ENCODE peak calls at places on chromosomes 4 and X, in four cellular contexts. P is mesenchymal stem cell, U is IMR-90, E is mesendoderm. L is an unnamed sample.

GRCh38 chrX:100926453-100926852 is 2.3 kb downstream of the XKRX start:
- DNase-seq in P (no peak), U (peak; percentile 18), E (no peak), L (no peak)

GRCh38 chr4:100095729-100096595 is 94.3 kb downstream of the DDIT4L start:
- DNase-seq in U (peak; percentile 77), E (peak; percentile 90), P (peak; percentile 82), L (peak; percentile 31)

GRCh38 chr4:169847171-169847570 is 89.4 kb upstream of the HPF1 start:
- DNase-seq in P (no peak), E (no peak), U (no peak), L (no peak)

GRCh38 chr4:26191353-26191752 is 129.5 kb upstream of the RBPJ start:
- DNase-seq in U (peak; percentile 41), E (no peak), P (peak; percentile 30), L (no peak)

GRCh38 chr4:72442715-72443114 is 126.3 kb downstream of the ADAMTS3 start:
- DNase-seq in E (no peak), P (no peak), U (no peak), L (no peak)

GRCh38 chrX:11437642-11438379 is 144.6 kb downstream of the AMELX start:
- DNase-seq in E (peak; percentile 13), P (peak; percentile 60), U (peak; percentile 55), L (no peak)

GRCh38 chrX:154444001-154444754 is at the start of gene FAM50A:
- DNase-seq in P (peak; percentile 65), U (peak; percentile 42), E (peak; percentile 51), L (no peak)

GRCh38 chr4:172786039-172786792 is 382.4 kb upstream of the GALNT7 start:
- DNase-seq in E (no peak), P (peak; percentile 34), U (peak; percentile 49), L (no peak)

GRCh38 chrX:51459125-51459524 is 37.3 kb downstream of the NUDT11 start:
- DNase-seq in E (peak; percentile 44), U (peak; percentile 13), P (peak; percentile 18), L (no peak)

GRCh38 chr4:83112239-83112638 is 2.3 kb downstream of the PLAC8 start:
- DNase-seq in E (no peak), U (no peak), P (no peak), L (no peak)

GRCh38 chr4:52554606-52555355 is 104.3 kb downstream of the USP46 start:
- DNase-seq in U (no peak), P (peak; percentile 39), E (no peak), L (peak; percentile 37)

GRCh38 chr4:98566491-98567008 is 91.9 kb downstream of the TSPAN5 start:
- DNase-seq in U (peak; percentile 50), P (peak; percentile 62), E (peak; percentile 44), L (no peak)

GRCh38 chr4:137572647-137573046 is 40.4 kb upstream of the PCDH18 start:
- DNase-seq in U (no peak), P (no peak), E (no peak), L (no peak)

GRCh38 chrX:115553171-115553570 is 7.8 kb upstream of the PLS3 start:
- DNase-seq in U (no peak), P (no peak), E (no peak), L (no peak)

GRCh38 chr4:13944095-13944501 is 316.6 kb upstream of the BOD1L1 start:
- DNase-seq in U (no peak), P (no peak), E (no peak), L (no peak)

GRCh38 chrX:153539171-153539978 is 21.9 kb downstream of the ATP2B3 start:
- DNase-seq in E (peak; percentile 64), U (peak; percentile 44), P (peak; percentile 49), L (peak; percentile 45)

GRCh38 chr4:188307591-188307990 is 168.3 kb downstream of the TRIML1 start:
- DNase-seq in P (no peak), E (no peak), U (no peak), L (no peak)

DNA sequence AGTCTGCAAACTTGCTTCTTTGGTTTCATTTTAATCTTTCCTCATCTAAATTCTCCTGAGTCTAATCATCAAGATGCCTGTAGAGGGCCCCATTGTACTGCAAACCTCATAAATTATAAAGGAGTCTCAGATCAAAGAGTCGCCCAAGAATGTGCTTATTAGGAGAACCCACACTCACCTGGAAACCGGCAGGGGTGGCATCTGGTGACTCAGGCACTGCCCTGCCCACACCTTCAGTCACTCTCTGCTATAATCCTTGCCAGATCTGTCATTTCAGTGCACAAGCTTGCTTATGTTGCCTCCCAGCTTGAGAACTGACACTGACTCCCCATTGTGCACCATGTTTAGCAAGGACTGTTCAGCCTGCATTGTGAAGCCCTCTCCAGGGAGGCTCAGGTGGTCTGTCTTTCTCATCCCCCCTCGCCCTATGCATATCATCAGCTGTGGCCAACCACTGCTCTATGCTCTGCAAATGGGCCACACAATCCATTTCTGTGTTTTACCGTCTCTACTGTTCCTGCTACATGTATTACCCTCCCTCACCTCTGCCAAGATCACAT is 12.4 kb downstream of the EPGN start:
- DNase-seq in E (peak; percentile 87), P (peak; percentile 70), U (peak; percentile 55), L (peak; percentile 14)
- H3K9ac ChIP-seq in E (no peak overlapping the region), P (peak overlapping the region; percentile 31), U (no peak overlapping the region), L (no peak overlapping the region)

GRCh38 chrX:74338852-74339251 is 34.9 kb downstream of the ZCCHC13 start:
- DNase-seq in P (no peak), E (no peak), U (no peak), L (no peak)

GRCh38 chrX:74346124-74346523 is 42.1 kb downstream of the ZCCHC13 start:
- DNase-seq in U (no peak), P (no peak), E (no peak), L (no peak)

GRCh38 chrX:74343970-74344622 is 40.1 kb downstream of the ZCCHC13 start:
- DNase-seq in P (peak; percentile 96), U (peak; percentile 97), E (peak; percentile 96), L (peak; percentile 46)

GRCh38 chrX:74349387-74349786 is 45.4 kb downstream of the ZCCHC13 start:
- DNase-seq in U (peak; percentile 82), P (peak; percentile 62), E (peak; percentile 42), L (no peak)

DNA sequence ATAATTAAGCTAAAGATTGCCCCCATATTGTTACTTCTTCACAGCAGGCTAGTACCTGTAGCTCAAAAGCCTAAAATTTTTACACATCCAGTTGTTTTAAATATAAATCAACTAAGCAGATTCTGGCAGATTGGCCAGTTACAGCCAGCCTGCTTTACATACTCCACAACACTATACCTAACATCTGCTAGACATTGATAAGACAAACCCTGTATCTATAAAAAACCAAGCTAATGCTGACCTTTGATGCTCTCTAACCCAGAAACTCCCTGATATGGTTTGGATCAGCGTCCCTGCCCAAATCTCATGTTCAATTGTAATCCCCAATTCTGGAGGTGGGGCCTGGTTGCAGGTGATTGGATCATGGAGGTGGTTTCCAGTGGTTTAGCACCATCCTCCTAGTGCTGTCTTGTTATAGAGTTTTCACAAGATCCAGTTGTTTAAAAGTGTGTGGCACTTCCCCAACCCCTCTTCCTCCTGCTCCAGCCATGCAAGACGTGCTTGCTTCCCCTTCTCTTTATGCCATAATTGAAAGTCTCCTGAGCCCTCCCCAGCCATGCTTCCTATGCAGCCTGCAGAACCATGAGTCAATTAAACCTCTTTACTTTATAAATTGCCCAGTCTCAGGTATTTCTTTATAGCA is 39.5 kb downstream of the ZCCHC13 start:
- DNase-seq in P (no peak), E (no peak), U (no peak), L (no peak)
- H2BK5ac ChIP-seq in P (no peak overlapping the region), E (no peak overlapping the region), U (no peak overlapping the region), L (no peak overlapping the region)

GRCh38 chr4:4866124-4866832 is 6.8 kb downstream of the MSX1 start:
- DNase-seq in E (peak; percentile 75), U (no peak), P (peak; percentile 26), L (no peak)

GRCh38 chr4:4867745-4868505 is 8.5 kb downstream of the MSX1 start:
- DNase-seq in P (no peak), E (no peak), U (no peak), L (no peak)

GRCh38 chr4:4868506-4869379 is 9.3 kb downstream of the MSX1 start:
- DNase-seq in U (no peak), P (no peak), E (peak; percentile 36), L (no peak)

GRCh38 chr4:4865705-4866123 is 6.2 kb downstream of the MSX1 start:
- DNase-seq in P (no peak), E (no peak), U (no peak), L (no peak)

GRCh38 chr4:4866833-4867744 is 7.6 kb downstream of the MSX1 start:
- DNase-seq in E (peak; percentile 85), U (no peak), P (peak; percentile 21), L (no peak)
- H3K4ac ChIP-seq in E (no peak overlapping the region), U (no peak overlapping the region), P (no peak overlapping the region), L (no peak overlapping the region)

GRCh38 chrX:65690057-65690855 is 22.8 kb downstream of the MSN start:
- DNase-seq in P (peak; percentile 88), U (peak; percentile 78), E (no peak), L (no peak)
- H3K9ac ChIP-seq in P (peak overlapping the region; percentile 51), U (no peak overlapping the region), E (no peak overlapping the region), L (no peak overlapping the region)

DNA sequence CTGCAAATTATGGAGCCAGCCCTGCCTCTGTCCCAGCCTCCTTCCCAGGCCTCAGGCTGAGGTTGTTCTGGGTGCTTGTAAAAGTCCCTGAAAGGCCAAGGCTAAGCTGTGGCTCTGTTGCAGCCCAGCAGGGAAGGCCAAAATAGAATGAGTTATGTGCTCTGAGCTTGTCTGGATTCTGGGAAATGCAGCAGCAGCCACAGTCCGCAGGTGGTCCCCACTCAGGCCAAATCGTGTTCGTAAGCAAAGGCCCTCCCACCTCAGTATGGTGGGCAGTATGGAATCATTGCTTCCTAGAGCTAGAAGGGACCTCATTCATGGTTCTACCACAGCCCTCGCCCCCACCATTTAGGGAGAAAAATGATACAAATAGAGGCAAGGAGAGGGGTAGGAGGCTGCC is 4.7 kb upstream of the TCEAL1 start:
- DNase-seq in U (no peak), E (no peak), P (no peak), L (no peak)
- H2BK5ac ChIP-seq in U (no peak overlapping the region), E (no peak overlapping the region), P (no peak overlapping the region), L (no peak overlapping the region)

GRCh38 chr4:8921465-8921864 is 49.8 kb upstream of the HMX1 start:
- DNase-seq in U (no peak), P (no peak), E (no peak), L (no peak)
- H3K4ac ChIP-seq in U (no peak overlapping the region), P (no peak overlapping the region), E (no peak overlapping the region), L (no peak overlapping the region)

GRCh38 chr4:54320826-54321320 is 91.8 kb downstream of the PDGFRA start:
- DNase-seq in U (no peak), E (no peak), P (no peak), L (no peak)

GRCh38 chr4:54315561-54315960 is 86.5 kb downstream of the PDGFRA start:
- DNase-seq in P (no peak), E (no peak), U (no peak), L (no peak)

GRCh38 chr4:54317690-54318089 is 88.6 kb downstream of the PDGFRA start:
- DNase-seq in E (no peak), U (no peak), P (no peak), L (no peak)

GRCh38 chr4:54316139-54316538 is 87.0 kb downstream of the PDGFRA start:
- DNase-seq in E (no peak), U (no peak), P (no peak), L (no peak)

DNA sequence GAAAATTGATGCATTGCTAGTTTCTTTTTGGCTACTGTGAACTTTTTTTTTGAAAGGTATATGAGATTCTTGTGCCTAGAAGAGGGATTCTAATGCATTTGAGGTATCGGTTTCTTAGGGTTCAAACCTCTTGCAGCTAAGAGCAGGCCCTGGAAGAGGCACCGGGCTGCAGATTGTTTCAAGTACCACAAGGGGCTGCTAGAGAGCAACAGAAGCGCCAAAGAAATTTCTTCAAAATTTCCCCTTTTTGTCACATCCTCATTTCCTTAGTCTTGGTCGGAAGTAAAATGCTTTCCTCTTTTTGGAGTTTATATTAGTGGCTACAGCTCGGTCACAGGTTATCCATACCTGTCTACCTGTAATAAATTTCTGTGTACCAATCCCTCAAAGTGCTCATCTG is 89.8 kb downstream of the PDGFRA start:
- DNase-seq in U (peak; percentile 58), E (peak; percentile 69), P (peak; percentile 63), L (peak; percentile 31)
- H3K9ac ChIP-seq in U (no peak overlapping the region), E (no peak overlapping the region), P (peak overlapping the region; percentile 39), L (no peak overlapping the region)

GRCh38 chr4:74665346-74665745 is 129.0 kb downstream of the BTC start:
- DNase-seq in P (no peak), E (no peak), U (no peak), L (no peak)
- H2BK5ac ChIP-seq in P (no peak overlapping the region), E (no peak overlapping the region), U (no peak overlapping the region), L (no peak overlapping the region)

L was measured in neuronal stem cell.